ENCODE peak calls at places on chromosome 16, in four cellular contexts. One of them, this sample, is unnamed.
A peak's percentile ranks its signal among the peaks of the same experiment; 100 is the strongest.

GRCh38 chr16:82440336-82440735 is 186.4 kb upstream of the CDH13 start:
- DNase-seq in caudate nucleus: no peak
- DNase-seq in fibroblast of the conjunctiva: no peak
- DNase-seq in activated naive CD4-positive, alpha-beta T cell treated with anti-CD3 and anti-CD28 coated beads for 36 hours: no peak
- DNase-seq in this sample: no peak

GRCh38 chr16:59635674-59636073 is 901.6 kb upstream of the GOT2 start:
- DNase-seq in caudate nucleus: no peak
- DNase-seq in fibroblast of the conjunctiva: peak; percentile 13
- DNase-seq in activated naive CD4-positive, alpha-beta T cell treated with anti-CD3 and anti-CD28 coated beads for 36 hours: no peak
- DNase-seq in this sample: no peak

GRCh38 chr16:55333690-55334089 is 9.7 kb downstream of the IRX6 start:
- DNase-seq in activated naive CD4-positive, alpha-beta T cell treated with anti-CD3 and anti-CD28 coated beads for 36 hours: no peak
- DNase-seq in caudate nucleus: no peak
- DNase-seq in fibroblast of the conjunctiva: no peak
- DNase-seq in this sample: no peak

GRCh38 chr16:57892447-57893096 is 78.4 kb downstream of the CNGB1 start:
- DNase-seq in activated naive CD4-positive, alpha-beta T cell treated with anti-CD3 and anti-CD28 coated beads for 36 hours: peak; percentile 12
- DNase-seq in fibroblast of the conjunctiva: no peak
- DNase-seq in caudate nucleus: no peak
- DNase-seq in this sample: no peak

GRCh38 chr16:752008-752315 is 8.6 kb upstream of the MSLN start:
- DNase-seq in activated naive CD4-positive, alpha-beta T cell treated with anti-CD3 and anti-CD28 coated beads for 36 hours: no peak
- DNase-seq in caudate nucleus: no peak
- DNase-seq in fibroblast of the conjunctiva: no peak
- DNase-seq in this sample: no peak

GRCh38 chr16:27232061-27232841 is 28.9 kb downstream of the KDM8 start:
- DNase-seq in activated naive CD4-positive, alpha-beta T cell treated with anti-CD3 and anti-CD28 coated beads for 36 hours: peak; percentile 79
- DNase-seq in fibroblast of the conjunctiva: no peak
- DNase-seq in caudate nucleus: no peak
- DNase-seq in this sample: no peak

GRCh38 chr16:1884155-1884760 is 12.3 kb upstream of the MEIOB start:
- DNase-seq in caudate nucleus: no peak
- DNase-seq in fibroblast of the conjunctiva: no peak
- DNase-seq in activated naive CD4-positive, alpha-beta T cell treated with anti-CD3 and anti-CD28 coated beads for 36 hours: peak; percentile 14
- DNase-seq in this sample: no peak

GRCh38 chr16:80931661-80931984 is 75.1 kb downstream of the CMC2 start:
- DNase-seq in fibroblast of the conjunctiva: no peak
- DNase-seq in caudate nucleus: no peak
- DNase-seq in activated naive CD4-positive, alpha-beta T cell treated with anti-CD3 and anti-CD28 coated beads for 36 hours: no peak
- DNase-seq in this sample: no peak

GRCh38 chr16:50602531-50603205 is 54.5 kb downstream of the NKD1 start:
- DNase-seq in caudate nucleus: no peak
- DNase-seq in fibroblast of the conjunctiva: no peak
- DNase-seq in activated naive CD4-positive, alpha-beta T cell treated with anti-CD3 and anti-CD28 coated beads for 36 hours: peak; percentile 49
- DNase-seq in this sample: peak; percentile 72